ENCODE peak calls at places on chromosomes 13 and 19, in eight cellular contexts. One of them, this sample, is unnamed. For H3K4me1, the result is how much of the 10 kb centered on the place peaks cover.

GRCh38 chr19:18346091-18346490 is 5.7 kb downstream of the PGPEP1 start:
- DNase-seq in CD4-positive, CD25-positive, alpha-beta regulatory T cell: no peak
- DNase-seq in right atrium auricular region: no peak
- DNase-seq in cardiac muscle cell: no peak
- DNase-seq in A549: no peak
- DNase-seq in CD4-positive, alpha-beta memory T cell: no peak
- DNase-seq in lower lobe of right lung: no peak
- DNase-seq in heart left ventricle: no peak
- DNase-seq in this sample: no peak

GRCh38 chr13:111281751-111282311 is 38.6 kb upstream of the TEX29 start:
- DNase-seq in CD4-positive, CD25-positive, alpha-beta regulatory T cell: no peak
- DNase-seq in right atrium auricular region: no peak
- DNase-seq in cardiac muscle cell: no peak
- DNase-seq in A549: no peak
- DNase-seq in CD4-positive, alpha-beta memory T cell: no peak
- DNase-seq in lower lobe of right lung: no peak
- DNase-seq in heart left ventricle: peak
- DNase-seq in this sample: no peak

GRCh38 chr13:98514268-98514667 is 62.6 kb downstream of the STK24 start:
- DNase-seq in CD4-positive, CD25-positive, alpha-beta regulatory T cell: no peak
- DNase-seq in right atrium auricular region: no peak
- DNase-seq in cardiac muscle cell: no peak
- DNase-seq in A549: no peak
- DNase-seq in CD4-positive, alpha-beta memory T cell: no peak
- DNase-seq in lower lobe of right lung: no peak
- DNase-seq in heart left ventricle: no peak
- DNase-seq in this sample: no peak

GRCh38 chr13:74575729-74576125 is 441.5 kb upstream of the KLF12 start:
- DNase-seq in CD4-positive, CD25-positive, alpha-beta regulatory T cell: no peak
- DNase-seq in right atrium auricular region: peak
- DNase-seq in cardiac muscle cell: peak
- DNase-seq in A549: peak
- DNase-seq in CD4-positive, alpha-beta memory T cell: peak
- DNase-seq in lower lobe of right lung: peak
- DNase-seq in heart left ventricle: peak
- DNase-seq in this sample: no peak

GRCh38 chr13:35699805-35700204 is 223.3 kb upstream of the MAB21L1 start:
- DNase-seq in CD4-positive, CD25-positive, alpha-beta regulatory T cell: no peak
- DNase-seq in right atrium auricular region: no peak
- DNase-seq in cardiac muscle cell: no peak
- DNase-seq in A549: no peak
- DNase-seq in CD4-positive, alpha-beta memory T cell: no peak
- DNase-seq in lower lobe of right lung: no peak
- DNase-seq in heart left ventricle: no peak
- DNase-seq in this sample: no peak

GRCh38 chr13:100797921-100798320 is 123.3 kb upstream of the TMTC4 start:
- DNase-seq in CD4-positive, CD25-positive, alpha-beta regulatory T cell: no peak
- DNase-seq in right atrium auricular region: no peak
- DNase-seq in cardiac muscle cell: no peak
- DNase-seq in A549: no peak
- DNase-seq in CD4-positive, alpha-beta memory T cell: no peak
- DNase-seq in lower lobe of right lung: no peak
- DNase-seq in heart left ventricle: no peak
- DNase-seq in this sample: no peak

GRCh38 chr19:31625575-31625974 is 276.3 kb upstream of the TSHZ3 start:
- DNase-seq in CD4-positive, CD25-positive, alpha-beta regulatory T cell: no peak
- DNase-seq in right atrium auricular region: no peak
- DNase-seq in cardiac muscle cell: no peak
- DNase-seq in A549: no peak
- DNase-seq in CD4-positive, alpha-beta memory T cell: no peak
- DNase-seq in lower lobe of right lung: no peak
- DNase-seq in heart left ventricle: no peak
- DNase-seq in this sample: no peak

GRCh38 chr13:100158569-100158968 is 69.7 kb downstream of the PCCA start:
- DNase-seq in CD4-positive, CD25-positive, alpha-beta regulatory T cell: no peak
- DNase-seq in right atrium auricular region: no peak
- DNase-seq in cardiac muscle cell: no peak
- DNase-seq in A549: no peak
- DNase-seq in CD4-positive, alpha-beta memory T cell: no peak
- DNase-seq in lower lobe of right lung: no peak
- DNase-seq in heart left ventricle: no peak
- DNase-seq in this sample: no peak

GRCh38 chr19:11365557-11366117 is 8.8 kb upstream of the SWSAP1 start:
- DNase-seq in CD4-positive, CD25-positive, alpha-beta regulatory T cell: no peak
- DNase-seq in right atrium auricular region: no peak
- DNase-seq in cardiac muscle cell: no peak
- DNase-seq in A549: no peak
- DNase-seq in CD4-positive, alpha-beta memory T cell: no peak
- DNase-seq in lower lobe of right lung: no peak
- DNase-seq in heart left ventricle: no peak
- DNase-seq in this sample: no peak

GRCh38 chr13:33204130-33204927 is 81.2 kb downstream of the STARD13 start:
- DNase-seq in CD4-positive, CD25-positive, alpha-beta regulatory T cell: no peak
- DNase-seq in right atrium auricular region: peak
- DNase-seq in cardiac muscle cell: no peak
- DNase-seq in A549: no peak
- DNase-seq in CD4-positive, alpha-beta memory T cell: no peak
- DNase-seq in lower lobe of right lung: no peak
- DNase-seq in heart left ventricle: peak
- DNase-seq in this sample: no peak

GRCh38 chr19:58204566-58204965 is 21.7 kb downstream of the ZNF274 start:
- DNase-seq in CD4-positive, CD25-positive, alpha-beta regulatory T cell: no peak
- DNase-seq in right atrium auricular region: no peak
- DNase-seq in cardiac muscle cell: no peak
- DNase-seq in A549: no peak
- DNase-seq in CD4-positive, alpha-beta memory T cell: no peak
- DNase-seq in lower lobe of right lung: no peak
- DNase-seq in heart left ventricle: no peak
- DNase-seq in this sample: no peak

GRCh38 chr19:58212336-58213074 is 16.2 kb upstream of the ZNF544 start:
- DNase-seq in CD4-positive, CD25-positive, alpha-beta regulatory T cell: no peak
- DNase-seq in right atrium auricular region: no peak
- DNase-seq in cardiac muscle cell: no peak
- DNase-seq in A549: no peak
- DNase-seq in CD4-positive, alpha-beta memory T cell: no peak
- DNase-seq in lower lobe of right lung: no peak
- DNase-seq in heart left ventricle: no peak
- DNase-seq in this sample: no peak

GRCh38 chr19:58203814-58204475 is 21.1 kb downstream of the ZNF274 start:
- DNase-seq in CD4-positive, CD25-positive, alpha-beta regulatory T cell: no peak
- DNase-seq in right atrium auricular region: no peak
- DNase-seq in cardiac muscle cell: peak
- DNase-seq in A549: no peak
- DNase-seq in CD4-positive, alpha-beta memory T cell: no peak
- DNase-seq in lower lobe of right lung: no peak
- DNase-seq in heart left ventricle: no peak
- DNase-seq in this sample: no peak

GRCh38 chr19:58213075-58213369 is 15.7 kb upstream of the ZNF544 start:
- DNase-seq in CD4-positive, CD25-positive, alpha-beta regulatory T cell: no peak
- DNase-seq in right atrium auricular region: no peak
- DNase-seq in cardiac muscle cell: no peak
- DNase-seq in A549: no peak
- DNase-seq in CD4-positive, alpha-beta memory T cell: no peak
- DNase-seq in lower lobe of right lung: no peak
- DNase-seq in heart left ventricle: no peak
- DNase-seq in this sample: no peak

GRCh38 chr19:58209577-58209976 is 19.1 kb upstream of the ZNF544 start:
- DNase-seq in CD4-positive, CD25-positive, alpha-beta regulatory T cell: no peak
- DNase-seq in right atrium auricular region: no peak
- DNase-seq in cardiac muscle cell: no peak
- DNase-seq in A549: no peak
- DNase-seq in CD4-positive, alpha-beta memory T cell: no peak
- DNase-seq in lower lobe of right lung: no peak
- DNase-seq in heart left ventricle: no peak
- DNase-seq in this sample: no peak
- H3K4me3 ChIP-seq in CD4-positive, CD25-positive, alpha-beta regulatory T cell: no peak
- H3K4me3 ChIP-seq in right atrium auricular region: no peak
- H3K4me3 ChIP-seq in cardiac muscle cell: no peak
- H3K4me3 ChIP-seq in A549: no peak
- H3K4me3 ChIP-seq in CD4-positive, alpha-beta memory T cell: no peak
- H3K4me3 ChIP-seq in lower lobe of right lung: no peak
- H3K4me3 ChIP-seq in heart left ventricle: no peak
- H3K4me3 ChIP-seq in this sample: no peak

GRCh38 chr19:39842693-39843435 is 3.3 kb downstream of the FBL start:
- DNase-seq in CD4-positive, CD25-positive, alpha-beta regulatory T cell: no peak
- DNase-seq in right atrium auricular region: no peak
- DNase-seq in cardiac muscle cell: no peak
- DNase-seq in A549: no peak
- DNase-seq in CD4-positive, alpha-beta memory T cell: no peak
- DNase-seq in lower lobe of right lung: no peak
- DNase-seq in heart left ventricle: no peak
- DNase-seq in this sample: peak
- H3K4me1 ChIP-seq in CD4-positive, CD25-positive, alpha-beta regulatory T cell: under half
- H3K4me1 ChIP-seq in right atrium auricular region: under half
- H3K4me1 ChIP-seq in cardiac muscle cell: under half
- H3K4me1 ChIP-seq in A549: under half
- H3K4me1 ChIP-seq in CD4-positive, alpha-beta memory T cell: under half
- H3K4me1 ChIP-seq in lower lobe of right lung: under half
- H3K4me1 ChIP-seq in heart left ventricle: under half
- H3K4me1 ChIP-seq in this sample: under half

GRCh38 chr19:3605361-3605760 is 1.3 kb downstream of the TBXA2R start:
- DNase-seq in CD4-positive, CD25-positive, alpha-beta regulatory T cell: no peak
- DNase-seq in right atrium auricular region: no peak
- DNase-seq in cardiac muscle cell: no peak
- DNase-seq in A549: no peak
- DNase-seq in CD4-positive, alpha-beta memory T cell: no peak
- DNase-seq in lower lobe of right lung: no peak
- DNase-seq in heart left ventricle: no peak
- DNase-seq in this sample: no peak
- H3K4me3 ChIP-seq in CD4-positive, CD25-positive, alpha-beta regulatory T cell: no peak
- H3K4me3 ChIP-seq in right atrium auricular region: no peak
- H3K4me3 ChIP-seq in cardiac muscle cell: no peak
- H3K4me3 ChIP-seq in A549: no peak
- H3K4me3 ChIP-seq in CD4-positive, alpha-beta memory T cell: peak
- H3K4me3 ChIP-seq in lower lobe of right lung: peak
- H3K4me3 ChIP-seq in heart left ventricle: peak
- H3K4me3 ChIP-seq in this sample: no peak

GRCh38 chr13:59480398-59480797 is 683.3 kb downstream of the DIAPH3 start:
- DNase-seq in CD4-positive, CD25-positive, alpha-beta regulatory T cell: no peak
- DNase-seq in right atrium auricular region: no peak
- DNase-seq in cardiac muscle cell: no peak
- DNase-seq in A549: no peak
- DNase-seq in CD4-positive, alpha-beta memory T cell: no peak
- DNase-seq in lower lobe of right lung: no peak
- DNase-seq in heart left ventricle: no peak
- DNase-seq in this sample: no peak

GRCh38 chr13:59480857-59481256 is 682.9 kb downstream of the DIAPH3 start:
- DNase-seq in CD4-positive, CD25-positive, alpha-beta regulatory T cell: no peak
- DNase-seq in right atrium auricular region: no peak
- DNase-seq in cardiac muscle cell: no peak
- DNase-seq in A549: no peak
- DNase-seq in CD4-positive, alpha-beta memory T cell: no peak
- DNase-seq in lower lobe of right lung: no peak
- DNase-seq in heart left ventricle: no peak
- DNase-seq in this sample: no peak

GRCh38 chr13:59479629-59480028 is 684.1 kb downstream of the DIAPH3 start:
- DNase-seq in CD4-positive, CD25-positive, alpha-beta regulatory T cell: no peak
- DNase-seq in right atrium auricular region: no peak
- DNase-seq in cardiac muscle cell: no peak
- DNase-seq in A549: no peak
- DNase-seq in CD4-positive, alpha-beta memory T cell: no peak
- DNase-seq in lower lobe of right lung: no peak
- DNase-seq in heart left ventricle: no peak
- DNase-seq in this sample: no peak

GRCh38 chr13:59477011-59477410 is 686.7 kb downstream of the DIAPH3 start:
- DNase-seq in CD4-positive, CD25-positive, alpha-beta regulatory T cell: no peak
- DNase-seq in right atrium auricular region: no peak
- DNase-seq in cardiac muscle cell: no peak
- DNase-seq in A549: peak
- DNase-seq in CD4-positive, alpha-beta memory T cell: no peak
- DNase-seq in lower lobe of right lung: no peak
- DNase-seq in heart left ventricle: no peak
- DNase-seq in this sample: no peak

GRCh38 chr13:59478908-59479307 is 684.8 kb downstream of the DIAPH3 start:
- DNase-seq in CD4-positive, CD25-positive, alpha-beta regulatory T cell: no peak
- DNase-seq in right atrium auricular region: no peak
- DNase-seq in cardiac muscle cell: no peak
- DNase-seq in A549: no peak
- DNase-seq in CD4-positive, alpha-beta memory T cell: no peak
- DNase-seq in lower lobe of right lung: no peak
- DNase-seq in heart left ventricle: no peak
- DNase-seq in this sample: no peak
- H3K4me1 ChIP-seq in CD4-positive, CD25-positive, alpha-beta regulatory T cell: under half
- H3K4me1 ChIP-seq in right atrium auricular region: under half
- H3K4me1 ChIP-seq in cardiac muscle cell: under half
- H3K4me1 ChIP-seq in A549: under half
- H3K4me1 ChIP-seq in CD4-positive, alpha-beta memory T cell: under half
- H3K4me1 ChIP-seq in lower lobe of right lung: under half
- H3K4me1 ChIP-seq in heart left ventricle: under half
- H3K4me1 ChIP-seq in this sample: under half

DNA sequence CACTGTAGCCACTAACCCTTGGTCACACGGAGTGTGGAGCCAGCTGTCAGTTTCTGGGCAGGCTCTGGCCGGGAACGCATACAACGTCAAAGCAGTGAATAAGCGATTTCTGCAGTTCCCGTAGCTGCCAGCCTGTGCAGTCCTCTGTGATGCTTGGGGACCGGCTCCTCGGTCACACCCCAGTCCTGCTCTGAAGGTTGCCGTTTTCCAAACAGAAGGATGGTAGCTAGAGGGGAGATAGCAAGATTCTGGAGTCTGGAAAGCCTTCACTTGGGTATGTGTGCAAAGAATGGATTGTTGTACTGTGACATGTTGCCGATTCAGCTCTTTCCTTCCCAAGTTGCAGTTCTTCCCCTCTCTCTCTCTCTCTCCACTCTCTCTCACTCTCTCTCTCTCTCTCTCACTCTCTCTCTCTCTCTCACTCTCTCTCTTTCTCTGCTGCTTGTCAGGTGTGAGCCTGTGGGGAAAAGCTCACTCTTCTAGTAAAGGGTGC is 38.7 kb upstream of the C1QTNF9 start:
- DNase-seq in CD4-positive, CD25-positive, alpha-beta regulatory T cell: peak
- DNase-seq in right atrium auricular region: peak
- DNase-seq in cardiac muscle cell: peak
- DNase-seq in A549: no peak
- DNase-seq in CD4-positive, alpha-beta memory T cell: peak
- DNase-seq in lower lobe of right lung: peak
- DNase-seq in heart left ventricle: peak
- DNase-seq in this sample: no peak
- H3K4me3 ChIP-seq in CD4-positive, CD25-positive, alpha-beta regulatory T cell: peak
- H3K4me3 ChIP-seq in right atrium auricular region: peak
- H3K4me3 ChIP-seq in cardiac muscle cell: no peak
- H3K4me3 ChIP-seq in A549: no peak
- H3K4me3 ChIP-seq in CD4-positive, alpha-beta memory T cell: peak
- H3K4me3 ChIP-seq in lower lobe of right lung: peak
- H3K4me3 ChIP-seq in heart left ventricle: peak
- H3K4me3 ChIP-seq in this sample: no peak